ENCODE peak calls at places on chromosomes 13 and 19, in four cellular contexts. U is CD8-positive, alpha-beta T cell; E is effector memory CD8-positive, alpha-beta T cell; Z is activated CD8-positive, alpha-beta memory T cell treated with anti-CD3 and anti-CD28 coated beads, Interleukin-2, amount 10 ng/mL, durations not matched to agents 7 days and 5 days. G is an unnamed sample.

GRCh38 chr13:22812793-22813192 is 368.0 kb upstream of the SGCG start:
- ATAC-seq in U (no peak), E (no peak), Z (no peak), G (no peak)

GRCh38 chr19:35337081-35337983 is 8.3 kb downstream of the CD22 start:
- ATAC-seq in U (no peak), E (no peak), Z (no peak), G (no peak)

GRCh38 chr19:46953955-46954501 is 65.6 kb upstream of the NPAS1 start:
- ATAC-seq in U (no peak), E (no peak), Z (no peak), G (no peak)

GRCh38 chr13:99979453-99980200 is 2.0 kb upstream of the ZIC2 start:
- ATAC-seq in U (no peak), E (no peak), Z (no peak), G (no peak)

GRCh38 chr19:47057328-47057727 is 8.9 kb upstream of the TMEM160 start:
- ATAC-seq in U (no peak), E (no peak), Z (no peak), G (no peak)

GRCh38 chr19:55173186-55173716 is 6.8 kb upstream of the DNAAF3 start:
- ATAC-seq in U (no peak), E (no peak), Z (no peak), G (no peak)

GRCh38 chr19:42695811-42696503 is 44.3 kb downstream of the PSG3 start:
- ATAC-seq in U (no peak), E (no peak), Z (no peak), G (no peak)

GRCh38 chr19:5292453-5292842 is 48.2 kb downstream of the PTPRS start:
- ATAC-seq in U (peak), E (peak), Z (no peak), G (no peak)

GRCh38 chr13:79647518-79647917 is 166.6 kb downstream of the NDFIP2 start:
- ATAC-seq in U (no peak), E (no peak), Z (no peak), G (no peak)

GRCh38 chr19:8373867-8374813 is 10.2 kb downstream of the ANGPTL4 start:
- ATAC-seq in U (no peak), E (no peak), Z (no peak), G (peak)

GRCh38 chr19:6239401-6239844 is 40.4 kb downstream of the MLLT1 start:
- ATAC-seq in U (no peak), E (no peak), Z (no peak), G (peak)

GRCh38 chr19:14472202-14472961 is 2.8 kb downstream of the PTGER1 start:
- ATAC-seq in U (peak), E (peak), Z (peak), G (peak)

GRCh38 chr19:18807861-18808331 is 16.8 kb upstream of the COMP start:
- ATAC-seq in U (no peak), E (no peak), Z (no peak), G (peak)

GRCh38 chr13:109145631-109146030 is 516.2 kb downstream of the MYO16 start:
- ATAC-seq in U (no peak), E (no peak), Z (no peak), G (no peak)

GRCh38 chr13:40580566-40581276 is 85.7 kb downstream of the FOXO1 start:
- ATAC-seq in U (no peak), E (no peak), Z (no peak), G (no peak)

GRCh38 chr13:99220199-99220931 is 19.7 kb downstream of the UBAC2 start:
- ATAC-seq in U (peak), E (peak), Z (peak), G (peak)

GRCh38 chr13:33033361-33033812 is 17.2 kb downstream of the KL start:
- ATAC-seq in U (peak), E (peak), Z (peak), G (peak)

GRCh38 chr13:83883061-83883523 is 818 bp upstream of the SLITRK1 start:
- ATAC-seq in U (no peak), E (no peak), Z (no peak), G (no peak)

GRCh38 chr19:33194527-33194883 is 375 bp downstream of the LRP3 start:
- ATAC-seq in U (no peak), E (peak), Z (no peak), G (no peak)

GRCh38 chr13:97148894-97149293 is 73.2 kb upstream of the MBNL2 start:
- ATAC-seq in U (no peak), E (no peak), Z (no peak), G (no peak)

GRCh38 chr19:49687566-49688316 is 1.7 kb upstream of the ADM5 start:
- ATAC-seq in U (no peak), E (no peak), Z (no peak), G (no peak)

GRCh38 chr19:788821-789472 is 8.3 kb upstream of the PTBP1 start:
- ATAC-seq in U (no peak), E (no peak), Z (no peak), G (no peak)

GRCh38 chr19:38079926-38080380 is 144.1 kb downstream of the DPF1 start:
- ATAC-seq in U (no peak), E (no peak), Z (peak), G (peak)